ENCODE peak calls at places on chromosomes 12 and 14, in ten cellular contexts. One of them, this sample, is unnamed. For H4K20me1, the result is how much of the 10 kb centered on the place peaks cover.

GRCh38 chr12:68844788-68845695 is 37.1 kb downstream of the MDM2 start:
- DNase-seq in K562: no peak
- DNase-seq in GM23248: no peak
- DNase-seq in PC-3: no peak
- DNase-seq in GM23338: no peak
- DNase-seq in H9: no peak
- DNase-seq in PC-9: no peak
- DNase-seq in Karpas-422: no peak
- DNase-seq in HCT116: no peak
- DNase-seq in SK-N-SH: no peak
- DNase-seq in this sample: no peak

GRCh38 chr14:26597136-26598080 is at the start of gene NOVA1:
- DNase-seq in PC-9: no peak
- DNase-seq in SK-N-SH: peak
- DNase-seq in GM23248: peak
- DNase-seq in K562: no peak
- DNase-seq in HCT116: no peak
- DNase-seq in PC-3: no peak
- DNase-seq in GM23338: peak
- DNase-seq in Karpas-422: no peak
- DNase-seq in H9: peak
- DNase-seq in this sample: no peak

GRCh38 chr12:69388371-69388770 is 28.8 kb downstream of the YEATS4 start:
- DNase-seq in GM23248: peak
- DNase-seq in PC-3: peak
- DNase-seq in HCT116: peak
- DNase-seq in SK-N-SH: peak
- DNase-seq in Karpas-422: peak
- DNase-seq in PC-9: no peak
- DNase-seq in H9: no peak
- DNase-seq in GM23338: no peak
- DNase-seq in K562: no peak
- DNase-seq in this sample: no peak

GRCh38 chr12:82009524-82009923 is 250.4 kb upstream of the PPFIA2 start:
- DNase-seq in PC-3: no peak
- DNase-seq in GM23338: no peak
- DNase-seq in H9: no peak
- DNase-seq in K562: no peak
- DNase-seq in PC-9: no peak
- DNase-seq in GM23248: no peak
- DNase-seq in Karpas-422: no peak
- DNase-seq in HCT116: no peak
- DNase-seq in SK-N-SH: no peak
- DNase-seq in this sample: no peak

GRCh38 chr12:47686645-47687240 is 19.1 kb downstream of the RPAP3 start:
- DNase-seq in PC-3: peak
- DNase-seq in Karpas-422: peak
- DNase-seq in GM23248: peak
- DNase-seq in PC-9: no peak
- DNase-seq in H9: no peak
- DNase-seq in K562: peak
- DNase-seq in HCT116: peak
- DNase-seq in GM23338: peak
- DNase-seq in SK-N-SH: peak
- DNase-seq in this sample: peak

GRCh38 chr12:234891-235415 is 21.0 kb upstream of the SLC6A12 start:
- DNase-seq in GM23248: no peak
- DNase-seq in K562: no peak
- DNase-seq in HCT116: no peak
- DNase-seq in GM23338: no peak
- DNase-seq in PC-9: no peak
- DNase-seq in Karpas-422: no peak
- DNase-seq in SK-N-SH: no peak
- DNase-seq in PC-3: no peak
- DNase-seq in H9: peak
- DNase-seq in this sample: no peak

GRCh38 chr14:101476931-101477553 is 84.3 kb upstream of the DIO3 start:
- DNase-seq in Karpas-422: peak
- DNase-seq in PC-9: peak
- DNase-seq in H9: peak
- DNase-seq in K562: no peak
- DNase-seq in GM23338: peak
- DNase-seq in PC-3: peak
- DNase-seq in GM23248: no peak
- DNase-seq in HCT116: peak
- DNase-seq in SK-N-SH: no peak
- DNase-seq in this sample: peak

GRCh38 chr14:104115691-104116543 is 22.5 kb upstream of the KIF26A start:
- DNase-seq in PC-3: peak
- DNase-seq in HCT116: no peak
- DNase-seq in K562: no peak
- DNase-seq in Karpas-422: no peak
- DNase-seq in GM23248: no peak
- DNase-seq in H9: peak
- DNase-seq in PC-9: peak
- DNase-seq in GM23338: no peak
- DNase-seq in SK-N-SH: peak
- DNase-seq in this sample: no peak

GRCh38 chr14:64095620-64096019 is 198.6 kb downstream of the ESR2 start:
- DNase-seq in GM23338: no peak
- DNase-seq in PC-9: peak
- DNase-seq in K562: no peak
- DNase-seq in H9: no peak
- DNase-seq in GM23248: peak
- DNase-seq in PC-3: no peak
- DNase-seq in Karpas-422: no peak
- DNase-seq in HCT116: no peak
- DNase-seq in SK-N-SH: no peak
- DNase-seq in this sample: no peak

GRCh38 chr12:89825591-89826449 is 117.2 kb upstream of the ATP2B1 start:
- DNase-seq in HCT116: peak
- DNase-seq in Karpas-422: no peak
- DNase-seq in SK-N-SH: peak
- DNase-seq in PC-3: peak
- DNase-seq in PC-9: no peak
- DNase-seq in H9: no peak
- DNase-seq in GM23248: no peak
- DNase-seq in K562: peak
- DNase-seq in GM23338: no peak
- DNase-seq in this sample: no peak

GRCh38 chr14:67599698-67600561 is at the start of gene PIGH:
- DNase-seq in H9: peak
- DNase-seq in HCT116: peak
- DNase-seq in SK-N-SH: peak
- DNase-seq in PC-9: peak
- DNase-seq in GM23338: peak
- DNase-seq in K562: peak
- DNase-seq in GM23248: peak
- DNase-seq in Karpas-422: peak
- DNase-seq in PC-3: peak
- DNase-seq in this sample: peak

GRCh38 chr12:57173089-57173488 is 25.7 kb upstream of the LRP1-AS start:
- DNase-seq in PC-9: no peak
- DNase-seq in H9: peak
- DNase-seq in PC-3: peak
- DNase-seq in GM23248: peak
- DNase-seq in Karpas-422: peak
- DNase-seq in HCT116: no peak
- DNase-seq in SK-N-SH: peak
- DNase-seq in GM23338: peak
- DNase-seq in K562: peak
- DNase-seq in this sample: no peak
- H4K20me1 ChIP-seq in PC-9: under half
- H4K20me1 ChIP-seq in H9: under half
- H4K20me1 ChIP-seq in PC-3: under half
- H4K20me1 ChIP-seq in GM23248: under half
- H4K20me1 ChIP-seq in Karpas-422: under half
- H4K20me1 ChIP-seq in HCT116: under half
- H4K20me1 ChIP-seq in SK-N-SH: under half
- H4K20me1 ChIP-seq in GM23338: under half
- H4K20me1 ChIP-seq in K562: under half
- H4K20me1 ChIP-seq in this sample: under half

DNA sequence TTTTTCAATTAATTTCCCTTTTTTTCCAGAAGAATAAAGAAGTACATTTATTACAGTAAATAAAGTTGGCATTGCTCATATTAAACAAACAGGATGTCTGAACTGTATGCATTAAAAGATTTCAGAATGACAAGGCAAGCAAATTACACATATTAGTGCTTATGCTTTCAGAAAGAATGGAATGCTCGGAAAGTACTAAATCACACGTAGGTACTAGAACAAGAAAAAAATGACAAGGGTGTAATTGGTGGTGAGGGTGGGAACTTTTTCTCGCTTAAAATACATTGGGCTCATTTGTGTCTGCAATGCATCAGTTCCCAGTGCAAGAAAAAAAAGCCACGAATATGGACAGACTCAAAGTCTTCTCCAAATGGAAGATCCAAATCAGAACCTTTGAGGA is 33.3 kb upstream of the HIF1A start:
- DNase-seq in H9: no peak
- DNase-seq in GM23338: no peak
- DNase-seq in SK-N-SH: no peak
- DNase-seq in K562: no peak
- DNase-seq in HCT116: no peak
- DNase-seq in PC-3: peak
- DNase-seq in PC-9: no peak
- DNase-seq in GM23248: peak
- DNase-seq in Karpas-422: no peak
- DNase-seq in this sample: no peak
- H4K20me1 ChIP-seq in H9: under half
- H4K20me1 ChIP-seq in GM23338: under half
- H4K20me1 ChIP-seq in SK-N-SH: under half
- H4K20me1 ChIP-seq in K562: under half
- H4K20me1 ChIP-seq in HCT116: under half
- H4K20me1 ChIP-seq in PC-3: under half
- H4K20me1 ChIP-seq in PC-9: under half
- H4K20me1 ChIP-seq in GM23248: under half
- H4K20me1 ChIP-seq in Karpas-422: under half
- H4K20me1 ChIP-seq in this sample: under half

DNA sequence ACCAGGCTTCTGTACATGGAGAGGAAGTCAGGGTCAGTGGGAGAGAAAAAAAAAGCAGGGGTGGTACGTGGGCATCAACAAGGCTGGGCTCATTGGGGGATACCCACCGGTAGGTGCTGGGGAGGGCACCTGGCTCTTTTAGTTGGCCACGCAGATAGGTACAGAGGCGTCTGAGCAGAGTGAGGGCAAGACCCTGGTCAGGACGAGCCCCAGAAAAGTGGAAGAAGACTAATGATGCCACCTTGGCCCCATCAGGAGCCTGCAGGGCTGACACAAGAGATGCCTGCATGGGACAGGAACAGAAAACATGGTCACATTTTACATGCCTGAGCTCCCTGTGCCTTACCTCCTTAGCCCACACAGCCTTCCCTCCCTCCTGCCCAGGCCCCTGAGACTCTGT is 29.7 kb downstream of the TEP1 start:
- DNase-seq in GM23338: no peak
- DNase-seq in PC-3: no peak
- DNase-seq in H9: no peak
- DNase-seq in PC-9: no peak
- DNase-seq in GM23248: no peak
- DNase-seq in Karpas-422: no peak
- DNase-seq in SK-N-SH: no peak
- DNase-seq in K562: no peak
- DNase-seq in HCT116: no peak
- DNase-seq in this sample: no peak
- H4K20me1 ChIP-seq in GM23338: under half
- H4K20me1 ChIP-seq in PC-3: under half
- H4K20me1 ChIP-seq in H9: under half
- H4K20me1 ChIP-seq in PC-9: under half
- H4K20me1 ChIP-seq in GM23248: under half
- H4K20me1 ChIP-seq in Karpas-422: under half
- H4K20me1 ChIP-seq in SK-N-SH: under half
- H4K20me1 ChIP-seq in K562: under half
- H4K20me1 ChIP-seq in HCT116: under half
- H4K20me1 ChIP-seq in this sample: under half

GRCh38 chr14:105340821-105341408 is 26.4 kb downstream of the PACS2 start:
- DNase-seq in K562: no peak
- DNase-seq in HCT116: no peak
- DNase-seq in SK-N-SH: no peak
- DNase-seq in GM23338: no peak
- DNase-seq in PC-3: no peak
- DNase-seq in GM23248: no peak
- DNase-seq in H9: no peak
- DNase-seq in PC-9: no peak
- DNase-seq in Karpas-422: no peak
- DNase-seq in this sample: peak
- H4K20me1 ChIP-seq in K562: under half
- H4K20me1 ChIP-seq in HCT116: under half
- H4K20me1 ChIP-seq in SK-N-SH: half or more
- H4K20me1 ChIP-seq in GM23338: under half
- H4K20me1 ChIP-seq in PC-3: under half
- H4K20me1 ChIP-seq in GM23248: under half
- H4K20me1 ChIP-seq in H9: under half
- H4K20me1 ChIP-seq in PC-9: under half
- H4K20me1 ChIP-seq in Karpas-422: half or more
- H4K20me1 ChIP-seq in this sample: under half

DNA sequence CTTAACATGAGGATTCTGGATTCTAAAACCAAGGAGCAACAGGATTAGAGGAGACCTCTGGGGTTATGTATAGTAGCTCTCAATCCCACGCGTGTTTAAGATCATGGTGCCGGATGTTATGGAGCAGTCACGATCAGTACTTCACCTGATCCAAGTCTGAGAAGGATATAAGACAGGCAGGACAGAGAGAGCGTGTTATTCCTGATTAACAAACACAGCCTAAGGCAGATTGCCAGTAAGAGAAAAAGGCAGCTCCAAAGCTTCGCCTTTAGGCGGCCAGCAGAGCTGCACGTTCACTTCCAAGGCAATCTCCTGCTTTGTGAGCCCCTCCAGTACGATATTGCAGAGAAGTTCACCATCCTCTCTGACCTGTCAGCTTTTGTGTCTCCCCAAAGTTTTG is 5.5 kb downstream of the SETD3 start:
- DNase-seq in PC-9: no peak
- DNase-seq in K562: peak
- DNase-seq in H9: no peak
- DNase-seq in GM23338: peak
- DNase-seq in HCT116: no peak
- DNase-seq in GM23248: no peak
- DNase-seq in PC-3: no peak
- DNase-seq in SK-N-SH: no peak
- DNase-seq in Karpas-422: no peak
- DNase-seq in this sample: no peak
- H4K20me1 ChIP-seq in PC-9: under half
- H4K20me1 ChIP-seq in K562: under half
- H4K20me1 ChIP-seq in H9: under half
- H4K20me1 ChIP-seq in GM23338: half or more
- H4K20me1 ChIP-seq in HCT116: under half
- H4K20me1 ChIP-seq in GM23248: under half
- H4K20me1 ChIP-seq in PC-3: under half
- H4K20me1 ChIP-seq in SK-N-SH: half or more
- H4K20me1 ChIP-seq in Karpas-422: under half
- H4K20me1 ChIP-seq in this sample: half or more

GRCh38 chr14:22910916-22911315 is 8.0 kb downstream of the RBM23 start:
- DNase-seq in Karpas-422: no peak
- DNase-seq in GM23248: no peak
- DNase-seq in GM23338: no peak
- DNase-seq in PC-9: no peak
- DNase-seq in H9: no peak
- DNase-seq in HCT116: no peak
- DNase-seq in K562: no peak
- DNase-seq in SK-N-SH: no peak
- DNase-seq in PC-3: no peak
- DNase-seq in this sample: no peak
- H4K20me1 ChIP-seq in Karpas-422: under half
- H4K20me1 ChIP-seq in GM23248: under half
- H4K20me1 ChIP-seq in GM23338: under half
- H4K20me1 ChIP-seq in PC-9: under half
- H4K20me1 ChIP-seq in H9: under half
- H4K20me1 ChIP-seq in HCT116: under half
- H4K20me1 ChIP-seq in K562: under half
- H4K20me1 ChIP-seq in SK-N-SH: under half
- H4K20me1 ChIP-seq in PC-3: under half
- H4K20me1 ChIP-seq in this sample: under half